ENCODE peak calls at places on chromosomes 11 and 22, in six cellular contexts. Y is K562, G is HCT116, V is GM23338, F is MM.1S, W is A549. X is an unnamed sample.

GRCh38 chr22:36149464-36149863 is 11.1 kb downstream of the APOL3 start:
- DNase-seq in G (no peak), W (no peak), V (no peak), Y (no peak), F (no peak), X (peak; percentile 33)

GRCh38 chr11:15206791-15207190 is 92.1 kb downstream of the INSC start:
- DNase-seq in G (no peak), Y (no peak), W (no peak), V (no peak), F (no peak), X (no peak)

GRCh38 chr11:46557684-46558151 is 36.1 kb downstream of the AMBRA1 start:
- DNase-seq in V (no peak), F (no peak), W (peak; percentile 67), Y (no peak), G (peak; percentile 29), X (no peak)

GRCh38 chr22:49674479-49674830 is 153.2 kb downstream of the BRD1 start:
- DNase-seq in Y (no peak), G (no peak), V (no peak), W (no peak), F (no peak), X (no peak)

GRCh38 chr11:121024989-121025388 is 1.1 kb downstream of the TBCEL start:
- DNase-seq in Y (no peak), W (no peak), F (no peak), V (peak; percentile 29), G (no peak), X (peak; percentile 90)

GRCh38 chr11:120471131-120471530 is 40.4 kb upstream of the GRIK4 start:
- DNase-seq in F (no peak), W (no peak), V (no peak), G (no peak), Y (no peak), X (no peak)

GRCh38 chr11:94895971-94896370 is 77.4 kb downstream of the CWC15 start:
- DNase-seq in V (no peak), W (peak; percentile 18), F (no peak), Y (no peak), G (no peak), X (no peak)

GRCh38 chr11:64385953-64386704 is 27.2 kb downstream of the RPS6KA4 start:
- DNase-seq in F (no peak), W (peak; percentile 39), V (no peak), Y (no peak), G (peak; percentile 38), X (peak; percentile 74)

GRCh38 chr22:30876221-30876751 is 92.3 kb downstream of the MORC2 start:
- DNase-seq in Y (no peak), F (no peak), V (no peak), G (no peak), W (no peak), X (no peak)

GRCh38 chr11:20276661-20277000 is 86.9 kb upstream of the HTATIP2 start:
- DNase-seq in V (no peak), G (no peak), F (no peak), Y (no peak), W (no peak), X (no peak)

GRCh38 chr11:6746086-6746618 is 25.6 kb downstream of the OR2AG2 start:
- DNase-seq in F (peak; percentile 84), G (no peak), V (no peak), W (no peak), Y (no peak), X (peak; percentile 11)

GRCh38 chr22:21082248-21082647 is 36.5 kb downstream of the LRRC74B start:
- DNase-seq in W (no peak), G (no peak), Y (no peak), F (no peak), V (no peak), X (no peak)

GRCh38 chr22:26529345-26529744 is 17.1 kb upstream of the TFIP11 start:
- DNase-seq in W (peak; percentile 22), Y (no peak), G (no peak), V (no peak), F (no peak), X (no peak)

GRCh38 chr11:119758291-119758690 is 29.3 kb upstream of the NECTIN1 start:
- DNase-seq in W (no peak), V (no peak), F (no peak), Y (no peak), G (no peak), X (no peak)

GRCh38 chr11:100632970-100633452 is 54.1 kb upstream of the ARHGAP42 start:
- DNase-seq in G (no peak), Y (no peak), V (no peak), W (peak; percentile 11), F (no peak), X (peak; percentile 47)

GRCh38 chr22:20581503-20582170 is 74.2 kb downstream of the MED15 start:
- DNase-seq in V (no peak), F (no peak), Y (peak; percentile 75), G (no peak), W (no peak), X (no peak)

GRCh38 chr11:34208266-34209135 is 103.1 kb downstream of the NAT10 start:
- DNase-seq in Y (peak; percentile 38), F (no peak), G (no peak), W (peak; percentile 50), V (no peak), X (no peak)

GRCh38 chr11:127649958-127650357 is 649.4 kb upstream of the KIRREL3 start:
- DNase-seq in G (no peak), Y (no peak), F (no peak), V (no peak), W (no peak), X (no peak)

GRCh38 chr11:102287963-102288744 is 29.1 kb upstream of the BIRC3 start:
- DNase-seq in Y (peak; percentile 58), G (peak; percentile 69), W (peak; percentile 80), F (peak; percentile 71), V (peak; percentile 88), X (peak; percentile 88)

GRCh38 chr11:79336740-79337517 is 103.9 kb downstream of the TENM4 start:
- DNase-seq in W (no peak), G (no peak), V (no peak), F (no peak), Y (no peak), X (no peak)

GRCh38 chr11:108973402-108974119 is 308.7 kb downstream of the DDX10 start:
- DNase-seq in F (no peak), G (no peak), W (peak; percentile 66), Y (no peak), V (no peak), X (peak; percentile 82)

GRCh38 chr22:39092111-39092867 is 4.8 kb upstream of the APOBEC3H start:
- DNase-seq in W (no peak), Y (no peak), V (no peak), F (peak; percentile 79), G (no peak), X (no peak)

GRCh38 chr22:39088688-39089032 is 8.4 kb upstream of the APOBEC3H start:
- DNase-seq in Y (no peak), V (no peak), F (no peak), W (no peak), G (no peak), X (no peak)

GRCh38 chr22:39089928-39090327 is 7.1 kb upstream of the APOBEC3H start:
- DNase-seq in F (no peak), V (no peak), G (no peak), W (no peak), Y (peak; percentile 19), X (no peak)

GRCh38 chr22:39091136-39092081 is 5.6 kb upstream of the APOBEC3H start:
- DNase-seq in G (no peak), V (no peak), W (no peak), F (no peak), Y (no peak), X (no peak)

GRCh38 chr22:39090426-39091064 is 6.5 kb upstream of the APOBEC3H start:
- DNase-seq in F (no peak), G (no peak), W (no peak), Y (no peak), V (no peak), X (no peak)
- H3K27ac ChIP-seq in F (no peak overlapping the region), G (no peak overlapping the region), W (no peak overlapping the region), Y (no peak overlapping the region), V (no peak overlapping the region), X (no peak overlapping the region)

GRCh38 chr11:1303973-1304372 is 5.5 kb downstream of the TOLLIP start:
- DNase-seq in G (no peak), V (no peak), Y (no peak), F (no peak), W (no peak), X (peak; percentile 17)
- H3K4me1 ChIP-seq in G (peaks cover 12% of the 10 kb centered on the region), V (peaks cover 5% of the 10 kb centered on the region), Y (peaks cover 9% of the 10 kb centered on the region), F (no peaks in the 10 kb centered on the region), W (peaks cover 55% of the 10 kb centered on the region), X (peaks cover 17% of the 10 kb centered on the region)

GRCh38 chr22:47965896-47966295 is 1203.4 kb downstream of the TBC1D22A start:
- DNase-seq in F (no peak), V (no peak), G (no peak), W (no peak), Y (no peak), X (no peak)
- TF ChIP-seq CTCF in F (no peak), V (no peak), G (no peak), W (no peak), Y (no peak), X (no peak)

DNA sequence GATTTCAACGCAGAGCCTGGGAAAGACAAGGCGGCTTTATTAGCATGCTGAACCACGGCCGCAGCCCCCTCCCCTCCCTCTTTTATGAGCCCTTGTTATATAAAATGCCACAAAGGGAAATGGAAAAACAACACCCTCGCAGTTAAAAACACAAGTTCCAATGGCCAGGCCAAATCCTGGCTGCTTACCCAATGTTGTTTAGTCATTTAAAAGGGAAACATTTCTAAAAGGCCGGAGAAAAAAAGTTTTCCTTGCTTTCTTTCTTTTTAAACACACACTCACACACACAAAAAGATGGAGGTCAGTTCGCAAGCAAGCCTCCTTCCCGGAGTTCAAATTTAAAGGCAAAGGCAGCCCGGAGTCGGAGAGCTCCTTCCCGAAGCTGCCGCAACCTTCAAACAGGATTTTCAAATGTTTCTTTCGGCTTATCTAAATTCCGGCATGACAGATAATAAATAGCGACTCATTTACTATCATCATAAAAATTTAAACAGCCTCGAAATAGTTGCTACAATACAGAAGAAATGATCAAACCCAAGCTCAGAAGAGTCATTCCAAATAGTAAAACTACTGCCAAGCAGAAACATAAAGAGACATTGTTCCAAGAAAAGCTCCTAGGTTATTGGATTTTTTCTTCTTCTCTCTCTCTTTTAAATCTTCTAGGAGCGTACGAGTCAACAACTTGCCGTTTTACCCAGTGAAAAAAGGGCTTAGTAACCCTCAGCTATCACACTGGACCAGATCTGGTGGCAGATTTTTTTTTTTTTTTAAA is 3.5 kb downstream of the PHF21B start:
- DNase-seq in Y (no peak), V (peak; percentile 28), W (no peak), G (no peak), F (no peak), X (peak; percentile 2)
- H3K27ac ChIP-seq in Y (no peak overlapping the region), V (peak overlapping the region; percentile 91), W (no peak overlapping the region), G (no peak overlapping the region), F (no peak overlapping the region), X (peak overlapping the region; percentile 91)

DNA sequence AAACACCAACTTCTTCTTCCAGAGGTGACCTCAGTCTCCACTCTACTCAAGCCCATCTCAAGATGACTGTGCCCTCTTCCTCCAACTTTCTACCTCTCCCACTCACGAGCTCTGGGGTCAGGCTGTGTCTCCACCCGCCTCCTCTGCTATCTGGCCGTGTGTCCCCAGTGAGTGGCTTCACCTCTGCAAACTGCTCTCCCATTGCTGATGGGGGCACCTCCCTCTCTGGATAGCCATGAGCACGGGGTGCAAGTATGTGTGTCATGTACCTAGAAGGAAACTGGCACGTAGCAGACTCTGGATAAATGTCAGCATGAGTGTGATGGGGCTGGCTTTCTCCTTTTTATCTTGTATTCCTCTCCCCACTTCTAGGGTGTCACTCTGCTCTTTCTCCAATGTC is 18.3 kb upstream of the RAC2 start:
- DNase-seq in W (no peak), Y (no peak), G (no peak), F (no peak), V (no peak), X (no peak)
- H3K4me1 ChIP-seq in W (peaks cover 14% of the 10 kb centered on the region), Y (peaks cover 15% of the 10 kb centered on the region), G (peaks cover 42% of the 10 kb centered on the region), F (peaks cover 24% of the 10 kb centered on the region), V (peaks cover 15% of the 10 kb centered on the region), X (peaks cover 4% of the 10 kb centered on the region)

X was measured in cardiac muscle cell.